ENCODE peak calls at places on chromosomes 13 and 19, in six cellular contexts. I is stimulated activated CD8-positive, alpha-beta memory T cell treated with anti-CD3 and anti-CD28 coated beads, Interleukin-12 subunit alpha, Interleukin-12 subunit beta, amount 100 ng/mL, for 4 hours; B is neuronal stem cell; E is Right ventricle myocardium superior; X is activated B cell treated with CpG ODN at 0.5 μM for 24 hours; U is GM23338. O is an unnamed sample.
A peak's percentile ranks its signal among the peaks of the same experiment; 100 is the strongest.

GRCh38 chr13:113906566-113906965 is 42.7 kb upstream of the GAS6 start:
- DNase-seq in I (no peak), E (no peak), B (no peak), U (no peak), X (no peak), O (no peak)

GRCh38 chr13:110006304-110006703 is 219.9 kb upstream of the IRS2 start:
- DNase-seq in I (no peak), E (no peak), U (no peak), X (no peak), B (no peak), O (peak; percentile 77)

GRCh38 chr13:111658150-111659100 is 338.0 kb downstream of the TEX29 start:
- DNase-seq in U (peak; percentile 73), I (no peak), E (no peak), X (no peak), B (peak; percentile 76), O (no peak)

GRCh38 chr19:2426661-2427322 is 594 bp downstream of the TIMM13 start:
- DNase-seq in X (no peak), U (peak; percentile 58), I (peak; percentile 25), E (peak; percentile 63), B (peak; percentile 63), O (peak; percentile 33)

GRCh38 chr19:23823952-23824389 is 65.3 kb upstream of the ZNF681 start:
- DNase-seq in X (no peak), E (no peak), U (peak; percentile 79), I (no peak), B (peak; percentile 0), O (peak; percentile 36)

GRCh38 chr19:56245062-56245740 is 27.3 kb upstream of the EDDM13 start:
- DNase-seq in E (no peak), I (no peak), B (no peak), U (no peak), X (no peak), O (no peak)

GRCh38 chr19:52095172-52096014 is at the start of gene ZNF841:
- DNase-seq in X (peak; percentile 86), U (peak; percentile 98), B (peak; percentile 69), I (peak; percentile 73), E (peak; percentile 96), O (peak; percentile 92)

GRCh38 chr19:48329167-48329891 is 4.0 kb downstream of the EMP3 start:
- DNase-seq in U (peak; percentile 85), E (no peak), I (no peak), B (no peak), X (no peak), O (peak; percentile 56)

GRCh38 chr13:48662226-48662625 is 8.5 kb downstream of the CYSLTR2 start:
- DNase-seq in U (no peak), X (no peak), E (no peak), I (no peak), B (no peak), O (no peak)